ENCODE peak calls at places on chromosomes 4 and X, in ten cellular contexts. M is hypothalamus, B is left colon, V is neural progenitor cell, F is NCI-H460, H is HT1080, S is K562, I is RPMI8226, D is tibial artery, Z is ureter. Y is an unnamed sample.

GRCh38 chr4:173301518-173302201 is 32.5 kb downstream of the HMGB2 start:
- DNase-seq in M (no peak), B (no peak), V (peak; percentile 38), F (peak; percentile 7), H (peak; percentile 50), S (peak; percentile 18), I (peak; percentile 28), D (no peak), Z (no peak), Y (no peak)

GRCh38 chrX:327660-328126 is 9.1 kb upstream of the GTPBP6 start:
- DNase-seq in M (no peak), B (no peak), V (no peak), F (no peak), H (no peak), S (no peak), I (no peak), D (no peak), Z (no peak), Y (no peak)

GRCh38 chr4:118124977-118125376 is 90.7 kb downstream of the NDST3 start:
- DNase-seq in M (no peak), B (no peak), V (no peak), F (no peak), H (peak; percentile 68), S (no peak), I (no peak), D (no peak), Z (no peak), Y (no peak)

GRCh38 chr4:125060376-125060775 is 254.4 kb upstream of the FAT4 start:
- DNase-seq in M (no peak), B (no peak), V (no peak), F (no peak), H (no peak), S (no peak), I (no peak), D (no peak), Z (no peak), Y (no peak)

GRCh38 chr4:183260491-183261151 is 59.5 kb downstream of the CLDN22 start:
- DNase-seq in M (no peak), B (no peak), V (no peak), F (no peak), H (no peak), S (no peak), I (no peak), D (no peak), Z (no peak), Y (no peak)

GRCh38 chr4:164526916-164527315 is 227.0 kb upstream of the SMIM31 start:
- DNase-seq in M (no peak), B (no peak), V (peak; percentile 79), F (no peak), H (no peak), S (no peak), I (no peak), D (no peak), Z (no peak), Y (no peak)

GRCh38 chr4:76386566-76387305 is 34.2 kb downstream of the CCDC158 start:
- DNase-seq in M (no peak), B (no peak), V (no peak), F (no peak), H (no peak), S (no peak), I (no peak), D (no peak), Z (no peak), Y (no peak)

GRCh38 chrX:17654116-17654515 is 83.2 kb upstream of the SCML1 start:
- DNase-seq in M (no peak), B (no peak), V (no peak), F (no peak), H (no peak), S (no peak), I (peak; percentile 29), D (no peak), Z (no peak), Y (no peak)

GRCh38 chrX:153646620-153647373 is at the start of gene DUSP9:
- DNase-seq in M (no peak), B (peak; percentile 41), V (peak; percentile 72), F (peak; percentile 43), H (no peak), S (peak; percentile 79), I (no peak), D (no peak), Z (no peak), Y (no peak)

GRCh38 chrX:139898334-139898733 is 34.5 kb downstream of the ATP11C start:
- DNase-seq in M (no peak), B (no peak), V (no peak), F (no peak), H (no peak), S (no peak), I (no peak), D (no peak), Z (no peak), Y (no peak)

GRCh38 chr4:136319789-136320470 is 1212.4 kb downstream of the PCDH18 start:
- DNase-seq in M (no peak), B (no peak), V (no peak), F (peak; percentile 14), H (peak; percentile 92), S (no peak), I (no peak), D (no peak), Z (no peak), Y (no peak)

GRCh38 chrX:39518451-39519212 is 579.1 kb downstream of the BCOR start:
- DNase-seq in M (no peak), B (no peak), V (peak; percentile 65), F (no peak), H (no peak), S (no peak), I (peak; percentile 76), D (no peak), Z (no peak), Y (peak; percentile 47)

GRCh38 chr4:2243682-2244380 is 1.9 kb upstream of the HAUS3 start:
- DNase-seq in M (no peak), B (peak; percentile 37), V (no peak), F (no peak), H (peak; percentile 61), S (peak; percentile 55), I (peak; percentile 82), D (peak; percentile 72), Z (peak; percentile 60), Y (peak; percentile 46)

GRCh38 chr4:105451346-105451745 is 22.5 kb downstream of the PPA2 start:
- DNase-seq in M (no peak), B (no peak), V (no peak), F (no peak), H (no peak), S (no peak), I (no peak), D (no peak), Z (no peak), Y (no peak)

GRCh38 chr4:114287079-114287696 is 307.7 kb upstream of the ARSJ start:
- DNase-seq in M (no peak), B (peak; percentile 74), V (no peak), F (no peak), H (no peak), S (no peak), I (no peak), D (no peak), Z (no peak), Y (no peak)

GRCh38 chr4:151603377-151603776 is 157.4 kb downstream of the GATB start:
- DNase-seq in M (no peak), B (no peak), V (no peak), F (no peak), H (no peak), S (no peak), I (no peak), D (no peak), Z (no peak), Y (no peak)

GRCh38 chr4:76539979-76540378 is 105.0 kb downstream of the SHROOM3 start:
- DNase-seq in M (no peak), B (no peak), V (no peak), F (no peak), H (peak; percentile 31), S (no peak), I (no peak), D (no peak), Z (no peak), Y (no peak)

GRCh38 chrX:129651756-129652564 is 2.8 kb downstream of the APLN start:
- DNase-seq in M (no peak), B (no peak), V (no peak), F (no peak), H (no peak), S (no peak), I (no peak), D (no peak), Z (no peak), Y (no peak)

GRCh38 chr4:2101346-2102044 is 42.4 kb downstream of the NAT8L start:
- DNase-seq in M (no peak), B (no peak), V (no peak), F (no peak), H (peak; percentile 77), S (no peak), I (no peak), D (no peak), Z (no peak), Y (no peak)

GRCh38 chrX:151921292-151921691 is 8.6 kb downstream of the MAGEA4 start:
- DNase-seq in M (no peak), B (no peak), V (no peak), F (no peak), H (no peak), S (no peak), I (no peak), D (no peak), Z (no peak), Y (no peak)

GRCh38 chr4:12846368-12846767 is 637.8 kb downstream of the RAB28 start:
- DNase-seq in M (no peak), B (no peak), V (peak; percentile 43), F (no peak), H (peak; percentile 1), S (no peak), I (no peak), D (no peak), Z (no peak), Y (no peak)

GRCh38 chrX:145817299-145817665 is 347 bp upstream of the SLITRK2 start:
- DNase-seq in M (peak; percentile 11), B (no peak), V (peak; percentile 36), F (no peak), H (peak; percentile 12), S (no peak), I (peak; percentile 15), D (no peak), Z (no peak), Y (peak; percentile 9)